ENCODE peak calls at places on chromosomes 2 and 18, in five cellular contexts. M, I, L, K and O are unnamed samples.

GRCh38 chr2:59881214-59881613 is 672.2 kb downstream of the BCL11A start:
- DNase-seq in M (no peak), I (no peak), L (no peak), K (no peak), O (no peak)

GRCh38 chr2:176176233-176176632 is 12.2 kb upstream of the HOXD1 start:
- DNase-seq in M (no peak), I (no peak), L (no peak), K (no peak), O (no peak)

GRCh38 chr2:58571181-58571852 is 330.2 kb upstream of the FANCL start:
- DNase-seq in M (peak; percentile 77), I (no peak), L (no peak), K (peak; percentile 80), O (no peak)

GRCh38 chr18:6975084-6975483 is 142.5 kb downstream of the LAMA1 start:
- DNase-seq in M (no peak), I (no peak), L (no peak), K (no peak), O (no peak)

GRCh38 chr2:60295591-60295962 is 257.9 kb downstream of the BCL11A start:
- DNase-seq in M (no peak), I (no peak), L (no peak), K (no peak), O (no peak)

GRCh38 chr2:202910687-202911086 is 786 bp downstream of the WDR12 start:
- DNase-seq in M (no peak), I (no peak), L (no peak), K (no peak), O (no peak)

GRCh38 chr2:21891191-21891590 is 767.4 kb downstream of the TDRD15 start:
- DNase-seq in M (no peak), I (no peak), L (no peak), K (no peak), O (no peak)

GRCh38 chr2:191032588-191033429 is 18.8 kb upstream of the STAT1 start:
- DNase-seq in M (no peak), I (no peak), L (no peak), K (no peak), O (no peak)

GRCh38 chr18:10261315-10262276 is 192.8 kb upstream of the APCDD1 start:
- DNase-seq in M (no peak), I (no peak), L (no peak), K (no peak), O (no peak)

GRCh38 chr2:241924069-241924908 is 54.8 kb downstream of the RTP5 start:
- DNase-seq in M (no peak), I (peak; percentile 20), L (no peak), K (no peak), O (no peak)

GRCh38 chr2:135742307-135742838 is 718 bp downstream of the UBXN4 start:
- DNase-seq in M (no peak), I (no peak), L (peak; percentile 35), K (no peak), O (no peak)

GRCh38 chr2:231597014-231597611 is 4.4 kb downstream of the TEX44 start:
- DNase-seq in M (no peak), I (no peak), L (no peak), K (no peak), O (no peak)

GRCh38 chr2:27086722-27087446 is at the start of gene KHK:
- DNase-seq in M (no peak), I (peak; percentile 61), L (peak; percentile 61), K (no peak), O (no peak)

GRCh38 chr2:240857039-240858008 is 11.3 kb upstream of the AGXT start:
- DNase-seq in M (no peak), I (no peak), L (peak; percentile 63), K (no peak), O (no peak)

GRCh38 chr2:20588918-20589871 is 61.7 kb downstream of the HS1BP3 start:
- DNase-seq in M (no peak), I (peak; percentile 36), L (peak; percentile 11), K (no peak), O (no peak)

GRCh38 chr2:101823347-101823791 is 125.9 kb downstream of the MAP4K4 start:
- DNase-seq in M (peak; percentile 16), I (no peak), L (peak; percentile 68), K (no peak), O (no peak)

GRCh38 chr2:76378140-76378539 is 667.4 kb upstream of the GCFC2 start:
- DNase-seq in M (no peak), I (no peak), L (no peak), K (no peak), O (no peak)

GRCh38 chr2:33047939-33048338 is 101.2 kb downstream of the LTBP1 start:
- DNase-seq in M (no peak), I (no peak), L (no peak), K (no peak), O (no peak)

GRCh38 chr2:191018663-191019119 is 4.7 kb upstream of the STAT1 start:
- DNase-seq in M (no peak), I (no peak), L (no peak), K (no peak), O (no peak)

GRCh38 chr2:56515399-56515798 is 331.6 kb downstream of the CCDC85A start:
- DNase-seq in M (no peak), I (no peak), L (no peak), K (no peak), O (no peak)

GRCh38 chr2:18219676-18220075 is 340.8 kb downstream of the RDH14 start:
- DNase-seq in M (no peak), I (no peak), L (no peak), K (no peak), O (no peak)

GRCh38 chr2:145769053-145769716 is 1249.3 kb upstream of the ZEB2 start:
- DNase-seq in M (no peak), I (no peak), L (no peak), K (no peak), O (no peak)

GRCh38 chr2:16763493-16763899 is 97.9 kb upstream of the CYRIA start:
- DNase-seq in M (no peak), I (no peak), L (no peak), K (no peak), O (no peak)

GRCh38 chr2:20190862-20191713 is 33.8 kb downstream of the SDC1 start:
- DNase-seq in M (no peak), I (no peak), L (peak; percentile 71), K (no peak), O (no peak)

GRCh38 chr2:188414412-188414811 is 122.7 kb downstream of the GULP1 start:
- DNase-seq in M (no peak), I (no peak), L (no peak), K (no peak), O (no peak)

GRCh38 chr18:80246656-80247402 is 485 bp downstream of the PARD6G start:
- DNase-seq in M (no peak), I (no peak), L (no peak), K (no peak), O (no peak)

GRCh38 chr2:23707096-23707495 is 219.8 kb downstream of the ATAD2B start:
- DNase-seq in M (no peak), I (no peak), L (no peak), K (no peak), O (no peak)

GRCh38 chr2:179963626-179964025 is 43.5 kb downstream of the CWC22 start:
- DNase-seq in M (no peak), I (no peak), L (no peak), K (no peak), O (no peak)

GRCh38 chr2:102013200-102014040 is 21.7 kb downstream of the IL1R2 start:
- DNase-seq in M (no peak), I (no peak), L (no peak), K (no peak), O (no peak)

GRCh38 chr2:112257575-112257974 is 2.7 kb upstream of the ZC3H8 start:
- DNase-seq in M (no peak), I (no peak), L (no peak), K (no peak), O (no peak)

GRCh38 chr2:166127217-166128155 is at the start of gene SCN1A:
- DNase-seq in M (peak; percentile 32), I (no peak), L (no peak), K (peak; percentile 20), O (no peak)

GRCh38 chr18:44041553-44042418 is 638.9 kb upstream of the SETBP1 start:
- DNase-seq in M (no peak), I (no peak), L (no peak), K (no peak), O (no peak)
- TF ChIP-seq POLR2AphosphoS5 in M (no peak), I (no peak), L (no peak), K (no peak), O (no peak)

DNA sequence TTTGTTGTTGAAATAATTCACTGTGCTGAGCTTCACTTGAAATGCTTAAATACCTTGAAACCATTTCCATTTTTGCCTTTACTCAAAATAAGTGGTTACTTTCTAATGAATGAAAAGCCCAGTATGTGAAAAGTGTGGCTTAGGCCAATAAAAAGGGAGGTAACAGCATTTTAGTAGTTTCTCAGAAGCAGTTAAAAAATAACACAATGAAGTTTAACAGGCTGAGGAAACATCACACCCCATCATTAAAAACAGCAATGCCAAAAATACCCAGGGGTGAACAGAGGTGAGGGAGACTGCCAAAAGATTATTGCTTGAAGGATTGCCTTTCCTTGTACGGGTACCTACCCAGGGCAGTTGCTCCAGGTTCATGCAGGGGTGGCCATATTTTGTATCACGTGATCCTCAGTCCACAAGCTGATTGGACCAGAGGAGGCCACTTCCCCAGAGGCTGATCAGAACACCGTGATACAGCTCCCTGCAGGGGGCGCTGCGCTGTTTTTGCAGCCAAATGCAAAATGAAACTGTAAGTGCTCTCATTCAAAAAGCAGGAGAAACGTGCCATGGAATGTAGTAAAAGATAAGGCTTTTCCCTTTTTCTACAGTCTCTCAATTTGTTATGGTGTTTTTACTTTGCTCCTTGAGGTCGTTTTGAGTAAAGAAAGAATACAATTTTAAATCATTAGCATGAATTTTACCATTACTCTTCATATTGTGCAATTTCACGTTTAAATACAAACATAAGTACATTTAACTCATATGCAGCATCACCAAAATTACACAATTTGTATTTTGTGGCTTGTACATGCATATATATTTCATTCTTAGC is 70.2 kb upstream of the SH3BP4 start:
- DNase-seq in M (peak; percentile 94), I (peak; percentile 72), L (peak; percentile 88), K (peak; percentile 87), O (no peak)
- TF ChIP-seq CTCF in M (peak; percentile 97), I (peak; percentile 63), L (peak; percentile 71), K (peak; percentile 88), O (peak; percentile 72)

GRCh38 chr2:131148426-131148825 is 43.3 kb downstream of the PLEKHB2 start:
- DNase-seq in M (no peak), I (no peak), L (no peak), K (no peak), O (no peak)
- H3K4me1 ChIP-seq in M (no peaks in the 10 kb centered on the region), I (no peaks in the 10 kb centered on the region), L (no peaks in the 10 kb centered on the region), K (no peaks in the 10 kb centered on the region), O (no peaks in the 10 kb centered on the region)

GRCh38 chr2:6750389-6751158 is 115.1 kb downstream of the CMPK2 start:
- DNase-seq in M (no peak), I (no peak), L (no peak), K (no peak), O (no peak)
- TF ChIP-seq POLR2AphosphoS5 in M (no peak), I (no peak), L (no peak), K (no peak), O (no peak)

DNA sequence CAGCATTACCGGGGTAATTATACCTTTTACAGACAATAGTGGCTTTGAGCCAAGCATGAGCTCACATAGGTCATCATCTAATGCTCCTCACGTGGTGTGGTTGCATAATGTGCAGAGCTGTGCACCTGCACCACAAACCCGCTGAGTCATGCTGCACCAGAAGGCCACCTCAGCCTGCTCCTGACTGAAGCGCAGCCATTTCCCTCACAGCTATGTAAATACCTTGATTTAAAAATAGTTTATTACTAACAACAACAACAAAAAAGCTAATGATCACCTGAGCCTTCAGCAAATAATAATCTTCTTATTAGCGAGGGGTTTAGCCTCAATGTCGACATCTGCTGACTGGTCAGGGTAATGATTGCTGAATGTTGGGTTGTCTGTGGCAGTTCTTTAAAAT is 238.8 kb downstream of the MBD5 start:
- DNase-seq in M (no peak), I (no peak), L (no peak), K (no peak), O (no peak)
- TF ChIP-seq CTCF in M (peak; percentile 49), I (no peak), L (no peak), K (no peak), O (no peak)